ENCODE peak calls at places on chromosome 14, in nine cellular contexts. J is H9; Z is stimulated activated CD8-positive, alpha-beta memory T cell treated with anti-CD3 and anti-CD28 coated beads, Interleukin-15, amount 100 ng/mL, for 1 hour; V is endothelial cell; T is kidney epithelial cell; R is NCI-H460; G is head of caudate nucleus; N is sigmoid colon; Q is ELR. M is an unnamed sample.

GRCh38 chr14:103519837-103520212 is 2.8 kb downstream of the CKB start:
- DNase-seq in J (no peak), Z (no peak), V (no peak), T (no peak), R (no peak), G (peak; percentile 17), N (peak; percentile 76), Q (no peak), M (no peak)

GRCh38 chr14:24630872-24631477 is 3.0 kb downstream of the GZMB start:
- DNase-seq in J (no peak), Z (no peak), V (no peak), T (no peak), R (no peak), G (no peak), N (no peak), Q (no peak), M (peak; percentile 58)

GRCh38 chr14:69750495-69750894 is 16.4 kb upstream of the SRSF5 start:
- DNase-seq in J (no peak), Z (no peak), V (no peak), T (no peak), R (no peak), G (no peak), N (no peak), Q (no peak), M (no peak)

GRCh38 chr14:58107947-58108552 is 44.0 kb downstream of the ARMH4 start:
- DNase-seq in J (no peak), Z (peak; percentile 3), V (peak; percentile 34), T (peak; percentile 37), R (peak; percentile 55), G (peak; percentile 30), N (no peak), Q (peak; percentile 76), M (no peak)

GRCh38 chr14:102822311-102822863 is 45.1 kb downstream of the TRAF3 start:
- DNase-seq in J (no peak), Z (no peak), V (no peak), T (no peak), R (no peak), G (no peak), N (no peak), Q (peak; percentile 59), M (no peak)

GRCh38 chr14:23660290-23661226 is 24.4 kb downstream of the DHRS2 start:
- DNase-seq in J (peak; percentile 19), Z (no peak), V (no peak), T (no peak), R (no peak), G (no peak), N (no peak), Q (no peak), M (peak; percentile 46)

GRCh38 chr14:104084251-104085002 is 1.1 kb upstream of the ASPG start:
- DNase-seq in J (no peak), Z (no peak), V (no peak), T (no peak), R (no peak), G (no peak), N (no peak), Q (no peak), M (no peak)

GRCh38 chr14:76872796-76873432 is 46.7 kb downstream of the LRRC74A start:
- DNase-seq in J (peak; percentile 68), Z (peak; percentile 46), V (peak; percentile 68), T (no peak), R (peak; percentile 53), G (peak; percentile 61), N (peak; percentile 77), Q (peak; percentile 60), M (peak; percentile 89)

GRCh38 chr14:91387135-91387849 is 30.3 kb downstream of the CCDC88C start:
- DNase-seq in J (no peak), Z (no peak), V (no peak), T (peak; percentile 37), R (no peak), G (no peak), N (no peak), Q (no peak), M (no peak)

GRCh38 chr14:37595809-37596595 is 573 bp downstream of the TTC6 start:
- DNase-seq in J (peak; percentile 75), Z (peak; percentile 5), V (peak; percentile 17), T (peak; percentile 18), R (peak; percentile 92), G (no peak), N (no peak), Q (peak; percentile 69), M (no peak)

GRCh38 chr14:77238996-77239395 is 32.0 kb downstream of the NGB start:
- DNase-seq in J (no peak), Z (no peak), V (no peak), T (no peak), R (no peak), G (peak; percentile 71), N (no peak), Q (no peak), M (no peak)

M was measured in activated CD8-positive, alpha-beta memory T cell treated with anti-CD3 and anti-CD28 coated beads for 24 hours.